ENCODE peak calls at places on chromosomes 16 and 17, in nine cellular contexts. V, T, L, G, Y, K, M, R and N are unnamed samples.

GRCh38 chr17:47305302-47305923 is 18.3 kb upstream of the EFCAB13 start:
- DNase-seq in V (peak), T (no peak), L (no peak), G (peak), Y (no peak), K (no peak), M (no peak), R (peak), N (no peak)

GRCh38 chr17:27651411-27652345 is 20.7 kb downstream of the LGALS9 start:
- DNase-seq in V (peak), T (peak), L (peak), G (peak), Y (peak), K (peak), M (peak), R (no peak), N (peak)

GRCh38 chr17:62668091-62668804 is 40.8 kb downstream of the MRC2 start:
- DNase-seq in V (no peak), T (no peak), L (no peak), G (no peak), Y (no peak), K (peak), M (no peak), R (peak), N (no peak)

GRCh38 chr17:44916781-44917241 is 1.5 kb upstream of the GFAP start:
- DNase-seq in V (peak), T (no peak), L (peak), G (peak), Y (no peak), K (no peak), M (no peak), R (no peak), N (no peak)

GRCh38 chr16:23020084-23020483 is 129.2 kb downstream of the USP31 start:
- DNase-seq in V (no peak), T (no peak), L (no peak), G (no peak), Y (no peak), K (no peak), M (no peak), R (no peak), N (no peak)

GRCh38 chr17:76523084-76524037 is 14.1 kb downstream of the CYGB start:
- DNase-seq in V (peak), T (peak), L (peak), G (peak), Y (peak), K (no peak), M (peak), R (no peak), N (peak)

GRCh38 chr16:30445408-30446202 is at the start of gene SEPHS2:
- DNase-seq in V (peak), T (peak), L (peak), G (peak), Y (peak), K (peak), M (peak), R (peak), N (peak)

GRCh38 chr16:71954180-71954579 is 46.0 kb downstream of the PKD1L3 start:
- DNase-seq in V (no peak), T (no peak), L (no peak), G (no peak), Y (no peak), K (no peak), M (no peak), R (no peak), N (no peak)

GRCh38 chr16:52069866-52070265 is 477.1 kb downstream of the TOX3 start:
- DNase-seq in V (no peak), T (no peak), L (no peak), G (peak), Y (no peak), K (no peak), M (no peak), R (no peak), N (no peak)

GRCh38 chr16:69311533-69312388 is 611 bp downstream of the VPS4A start:
- DNase-seq in V (no peak), T (no peak), L (no peak), G (no peak), Y (peak), K (no peak), M (no peak), R (no peak), N (no peak)

GRCh38 chr16:68446941-68447675 is 1.2 kb downstream of the SMPD3 start:
- DNase-seq in V (no peak), T (no peak), L (no peak), G (no peak), Y (no peak), K (no peak), M (no peak), R (no peak), N (no peak)

GRCh38 chr16:17370233-17371013 is 100.3 kb downstream of the XYLT1 start:
- DNase-seq in V (no peak), T (no peak), L (no peak), G (peak), Y (no peak), K (no peak), M (no peak), R (no peak), N (no peak)

GRCh38 chr16:89471225-89471624 is 19.1 kb downstream of the ANKRD11 start:
- DNase-seq in V (peak), T (no peak), L (no peak), G (peak), Y (no peak), K (no peak), M (no peak), R (peak), N (no peak)

GRCh38 chr17:76273923-76274558 is 8.9 kb downstream of the UBALD2 start:
- DNase-seq in V (no peak), T (no peak), L (no peak), G (no peak), Y (no peak), K (no peak), M (no peak), R (no peak), N (no peak)

GRCh38 chr16:4067262-4068001 is 48.8 kb downstream of the ADCY9 start:
- DNase-seq in V (peak), T (no peak), L (peak), G (peak), Y (no peak), K (no peak), M (no peak), R (peak), N (no peak)

GRCh38 chr17:42179911-42180410 is 981 bp downstream of the KCNH4 start:
- DNase-seq in V (no peak), T (peak), L (peak), G (peak), Y (peak), K (no peak), M (no peak), R (no peak), N (peak)

GRCh38 chr17:42180922-42181850 is at the start of gene KCNH4:
- DNase-seq in V (peak), T (peak), L (peak), G (peak), Y (peak), K (peak), M (peak), R (peak), N (no peak)

GRCh38 chr17:42179335-42179734 is 1.6 kb downstream of the KCNH4 start:
- DNase-seq in V (no peak), T (no peak), L (no peak), G (no peak), Y (no peak), K (no peak), M (no peak), R (no peak), N (no peak)

GRCh38 chr17:42181851-42182207 is 887 bp upstream of the KCNH4 start:
- DNase-seq in V (no peak), T (no peak), L (no peak), G (no peak), Y (no peak), K (no peak), M (no peak), R (no peak), N (no peak)

GRCh38 chr17:42180411-42180921 is 476 bp downstream of the KCNH4 start:
- DNase-seq in V (no peak), T (no peak), L (no peak), G (no peak), Y (no peak), K (no peak), M (no peak), R (no peak), N (no peak)
- TF ChIP-seq CTCF in V (no peak), T (no peak), L (no peak), G (no peak), Y (no peak), K (no peak), M (no peak), R (no peak), N (no peak)

DNA sequence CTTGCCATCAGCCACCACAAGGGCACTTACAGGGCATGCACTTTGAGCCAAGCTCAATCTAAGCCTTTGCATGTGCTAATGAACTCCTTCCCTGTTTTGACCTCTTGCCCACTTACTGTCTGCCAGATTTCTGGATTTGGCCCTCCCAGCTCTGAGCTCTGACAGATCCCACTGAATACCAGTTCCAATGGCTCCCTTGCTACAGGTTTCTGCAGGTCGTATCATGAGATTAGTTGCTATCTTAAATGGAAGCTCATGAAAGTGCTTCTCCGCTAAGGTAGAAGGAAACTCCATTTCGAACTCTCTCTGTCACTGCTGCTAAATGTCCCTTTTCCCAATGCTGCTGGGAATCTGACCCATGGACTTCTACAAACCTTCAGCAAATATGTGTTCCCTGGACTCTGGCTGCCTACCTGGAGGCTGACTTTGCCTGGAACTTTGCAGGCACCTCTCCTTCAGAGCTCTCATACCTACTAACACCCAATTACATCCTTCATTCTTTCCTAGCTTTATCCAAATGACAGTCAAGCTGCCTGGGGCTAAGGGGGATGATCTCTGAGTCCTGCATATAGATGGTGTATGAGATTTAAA is 23.5 kb upstream of the TOB1 start:
- DNase-seq in V (no peak), T (no peak), L (peak), G (no peak), Y (peak), K (no peak), M (no peak), R (no peak), N (no peak)
- TF ChIP-seq CTCF in V (no peak), T (no peak), L (no peak), G (no peak), Y (no peak), K (no peak), M (no peak), R (no peak), N (no peak)

DNA sequence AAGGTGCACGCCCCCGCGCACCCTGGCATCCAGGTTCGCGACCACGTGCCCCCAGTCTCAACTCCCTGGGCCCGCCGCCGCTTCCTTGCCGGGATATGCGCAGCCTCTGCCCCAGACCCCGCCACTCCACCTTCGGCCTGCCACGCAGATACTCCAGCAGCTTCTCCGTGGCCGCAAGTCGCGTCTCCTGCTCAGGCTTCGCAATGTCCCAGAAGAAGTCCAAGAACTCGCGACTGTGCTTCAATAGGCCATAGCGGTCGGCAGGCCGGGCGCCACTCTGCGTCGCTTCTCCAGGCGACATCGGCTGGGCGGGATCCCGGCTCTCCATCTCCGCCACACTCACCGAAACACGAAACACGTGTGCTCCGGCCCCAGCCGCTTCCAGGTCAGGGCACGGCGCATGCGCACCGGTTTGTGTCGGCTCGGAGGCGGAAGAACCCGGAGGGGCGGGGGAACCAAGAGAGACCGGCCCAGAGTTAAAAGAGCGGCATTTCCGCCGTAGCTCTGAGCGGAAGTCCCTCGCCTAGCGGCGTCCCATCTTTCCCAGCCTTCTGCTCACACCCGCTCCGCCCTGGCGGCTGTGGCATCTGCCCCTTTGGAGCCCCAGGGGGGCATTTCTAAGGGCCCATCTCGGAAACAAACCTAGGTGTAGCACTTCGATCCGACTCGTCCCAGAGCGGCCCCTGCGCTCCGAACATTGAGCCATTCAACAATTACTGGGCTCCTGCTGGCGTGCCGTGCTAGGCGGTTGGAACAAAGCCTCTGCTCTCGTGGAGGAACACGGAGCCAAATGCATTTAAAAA is at the start of gene MYBBP1A:
- DNase-seq in V (peak), T (peak), L (peak), G (peak), Y (peak), K (peak), M (peak), R (peak), N (peak)
- TF ChIP-seq CTCF in V (no peak), T (no peak), L (peak), G (peak), Y (no peak), K (no peak), M (no peak), R (peak), N (peak)

GRCh38 chr17:65230040-65230439 is 92.9 kb downstream of the RGS9 start:
- DNase-seq in V (no peak), T (no peak), L (no peak), G (no peak), Y (no peak), K (no peak), M (no peak), R (no peak), N (no peak)

GRCh38 chr17:65231662-65232335 is 94.6 kb downstream of the RGS9 start:
- DNase-seq in V (peak), T (no peak), L (peak), G (peak), Y (peak), K (peak), M (peak), R (peak), N (peak)

GRCh38 chr17:65228734-65229390 is 91.7 kb downstream of the RGS9 start:
- DNase-seq in V (peak), T (no peak), L (no peak), G (peak), Y (no peak), K (no peak), M (no peak), R (no peak), N (no peak)

GRCh38 chr17:65229596-65229995 is 92.4 kb downstream of the RGS9 start:
- DNase-seq in V (no peak), T (no peak), L (no peak), G (no peak), Y (no peak), K (no peak), M (no peak), R (no peak), N (no peak)

DNA sequence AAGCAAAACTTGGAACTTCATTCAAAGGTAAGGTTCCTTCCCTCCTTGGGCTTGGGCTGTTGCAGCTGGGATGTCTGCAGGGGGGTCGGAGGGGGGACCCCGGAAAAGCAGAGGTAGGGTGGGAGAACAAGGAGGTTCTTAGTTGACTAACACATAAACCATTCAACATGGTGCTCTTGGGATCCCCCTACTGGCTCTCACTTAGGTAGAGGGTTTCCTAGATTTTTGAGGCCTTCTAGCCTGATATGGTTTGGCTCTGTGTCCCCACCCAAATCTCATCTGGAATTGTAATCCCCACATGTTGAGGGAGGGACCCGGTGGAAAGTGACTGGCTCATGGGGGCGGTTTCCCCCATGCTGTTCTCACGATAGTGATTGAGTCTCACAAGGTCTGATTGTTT is 93.9 kb downstream of the RGS9 start:
- DNase-seq in V (no peak), T (no peak), L (no peak), G (no peak), Y (no peak), K (no peak), M (no peak), R (no peak), N (no peak)
- TF ChIP-seq CTCF in V (no peak), T (no peak), L (no peak), G (no peak), Y (no peak), K (no peak), M (no peak), R (no peak), N (no peak)

GRCh38 chr16:50610331-50611262 is 62.4 kb downstream of the NKD1 start:
- DNase-seq in V (no peak), T (no peak), L (no peak), G (no peak), Y (no peak), K (no peak), M (no peak), R (no peak), N (no peak)
- TF ChIP-seq CTCF in V (no peak), T (no peak), L (no peak), G (no peak), Y (no peak), K (no peak), M (no peak), R (no peak), N (no peak)

GRCh38 chr17:65990593-65990992 is 201.3 kb downstream of the CEP112 start:
- DNase-seq in V (no peak), T (no peak), L (no peak), G (no peak), Y (no peak), K (no peak), M (no peak), R (no peak), N (no peak)

GRCh38 chr17:65984299-65984698 is 207.6 kb downstream of the CEP112 start:
- DNase-seq in V (no peak), T (no peak), L (no peak), G (peak), Y (no peak), K (no peak), M (no peak), R (no peak), N (no peak)

GRCh38 chr17:65985571-65985970 is 206.4 kb downstream of the CEP112 start:
- DNase-seq in V (no peak), T (no peak), L (no peak), G (peak), Y (no peak), K (no peak), M (no peak), R (no peak), N (no peak)

GRCh38 chr17:65988451-65988850 is 203.5 kb downstream of the CEP112 start:
- DNase-seq in V (no peak), T (no peak), L (no peak), G (no peak), Y (no peak), K (no peak), M (no peak), R (no peak), N (no peak)

DNA sequence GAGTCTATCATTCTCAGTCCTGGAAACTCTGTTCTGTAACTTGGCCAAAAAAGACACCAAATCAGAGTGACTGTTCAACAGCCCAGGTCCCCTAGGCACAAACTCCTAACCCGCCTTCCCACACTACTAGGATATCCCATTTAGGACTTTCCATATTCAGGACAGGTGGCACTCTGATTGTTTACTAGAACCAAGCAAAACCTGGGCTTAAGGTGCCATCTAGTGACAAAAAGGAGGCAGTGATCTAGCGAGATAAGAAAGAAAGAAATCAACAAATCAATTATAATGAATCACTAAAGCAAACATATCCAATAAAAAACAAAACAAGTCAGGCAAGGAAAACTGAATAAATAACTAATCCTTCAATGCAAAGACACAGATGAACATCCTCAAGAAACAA is 203.9 kb downstream of the CEP112 start:
- DNase-seq in V (peak), T (no peak), L (no peak), G (peak), Y (no peak), K (no peak), M (no peak), R (peak), N (no peak)
- TF ChIP-seq CTCF in V (peak), T (no peak), L (peak), G (peak), Y (no peak), K (no peak), M (peak), R (peak), N (peak)

DNA sequence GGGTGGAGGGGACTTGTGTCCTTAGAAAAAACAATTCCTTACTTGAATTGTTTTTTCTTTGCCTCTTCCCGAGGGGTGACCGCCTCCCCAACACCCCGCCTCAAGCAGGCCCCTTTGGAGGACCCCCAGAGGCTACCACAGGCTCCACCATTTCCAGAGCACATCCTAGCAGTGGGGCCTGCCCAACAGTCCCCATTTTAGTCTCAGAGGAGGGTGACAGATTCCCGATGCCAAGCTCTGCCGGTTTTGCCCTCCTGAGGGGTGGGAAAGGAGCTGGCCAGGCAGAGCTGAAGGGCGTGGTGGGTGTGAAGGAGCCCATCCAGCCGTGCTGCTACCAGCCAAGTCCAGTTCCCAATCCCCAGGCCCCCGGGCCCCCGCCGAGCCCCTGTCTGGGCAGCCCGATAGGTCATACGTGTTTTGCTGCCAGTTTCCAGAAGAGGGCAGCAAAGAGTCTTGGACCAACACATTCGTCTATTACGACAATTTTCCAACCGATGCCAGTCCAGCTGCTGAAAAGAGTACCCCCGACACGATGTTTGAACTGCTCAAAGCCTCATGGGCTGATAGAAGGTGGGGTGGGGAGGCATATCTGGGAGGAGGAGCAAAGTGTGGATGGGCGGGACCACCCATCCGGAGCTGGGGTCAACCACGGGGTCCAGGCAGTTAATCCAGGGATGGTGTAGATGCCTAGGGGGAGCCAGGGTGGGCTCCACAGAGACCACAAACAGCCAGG is 18.8 kb upstream of the GAA start:
- DNase-seq in V (peak), T (peak), L (peak), G (peak), Y (peak), K (peak), M (no peak), R (peak), N (no peak)
- TF ChIP-seq CTCF in V (peak), T (peak), L (peak), G (peak), Y (no peak), K (no peak), M (peak), R (peak), N (peak)